ENCODE peak calls at places on chromosomes 11 and 22, in eight cellular contexts. One of them, this sample, is unnamed.

GRCh38 chr11:8017894-8018741 is 31.0 kb downstream of the EIF3F start:
- DNase-seq in cardiac fibroblast: peak
- DNase-seq in neural progenitor cell: peak
- DNase-seq in mucosa of descending colon: no peak
- DNase-seq in AG10803: peak
- DNase-seq in ovary: peak
- DNase-seq in small intestine: no peak
- DNase-seq in tibial nerve: no peak
- DNase-seq in this sample: no peak

GRCh38 chr11:108906329-108906728 is 241.5 kb downstream of the DDX10 start:
- DNase-seq in cardiac fibroblast: peak
- DNase-seq in neural progenitor cell: no peak
- DNase-seq in mucosa of descending colon: no peak
- DNase-seq in AG10803: peak
- DNase-seq in ovary: no peak
- DNase-seq in small intestine: no peak
- DNase-seq in tibial nerve: no peak
- DNase-seq in this sample: no peak

GRCh38 chr11:1760351-1761109 is 3.2 kb downstream of the CTSD start:
- DNase-seq in cardiac fibroblast: peak
- DNase-seq in neural progenitor cell: no peak
- DNase-seq in mucosa of descending colon: peak
- DNase-seq in AG10803: peak
- DNase-seq in ovary: no peak
- DNase-seq in small intestine: peak
- DNase-seq in tibial nerve: peak
- DNase-seq in this sample: peak

GRCh38 chr11:14587203-14587602 is 56.4 kb upstream of the PDE3B start:
- DNase-seq in cardiac fibroblast: no peak
- DNase-seq in neural progenitor cell: no peak
- DNase-seq in mucosa of descending colon: no peak
- DNase-seq in AG10803: no peak
- DNase-seq in ovary: no peak
- DNase-seq in small intestine: peak
- DNase-seq in tibial nerve: no peak
- DNase-seq in this sample: no peak

GRCh38 chr11:78860720-78861422 is 286.2 kb upstream of the NARS2 start:
- DNase-seq in cardiac fibroblast: peak
- DNase-seq in neural progenitor cell: peak
- DNase-seq in mucosa of descending colon: peak
- DNase-seq in AG10803: peak
- DNase-seq in ovary: no peak
- DNase-seq in small intestine: no peak
- DNase-seq in tibial nerve: no peak
- DNase-seq in this sample: no peak

GRCh38 chr22:43110444-43110926 is at the start of gene BIK:
- DNase-seq in cardiac fibroblast: peak
- DNase-seq in neural progenitor cell: peak
- DNase-seq in mucosa of descending colon: peak
- DNase-seq in AG10803: peak
- DNase-seq in ovary: peak
- DNase-seq in small intestine: peak
- DNase-seq in tibial nerve: no peak
- DNase-seq in this sample: no peak

GRCh38 chr11:11618973-11619435 is 2.8 kb downstream of the GALNT18 start:
- DNase-seq in cardiac fibroblast: no peak
- DNase-seq in neural progenitor cell: peak
- DNase-seq in mucosa of descending colon: no peak
- DNase-seq in AG10803: no peak
- DNase-seq in ovary: no peak
- DNase-seq in small intestine: no peak
- DNase-seq in tibial nerve: no peak
- DNase-seq in this sample: no peak

GRCh38 chr11:41675205-41675604 is 215.8 kb upstream of the LRRC4C start:
- DNase-seq in cardiac fibroblast: no peak
- DNase-seq in neural progenitor cell: no peak
- DNase-seq in mucosa of descending colon: no peak
- DNase-seq in AG10803: no peak
- DNase-seq in ovary: no peak
- DNase-seq in small intestine: no peak
- DNase-seq in tibial nerve: no peak
- DNase-seq in this sample: no peak

GRCh38 chr22:24102366-24103200 is 78.7 kb upstream of the SUSD2 start:
- DNase-seq in cardiac fibroblast: no peak
- DNase-seq in neural progenitor cell: no peak
- DNase-seq in mucosa of descending colon: no peak
- DNase-seq in AG10803: no peak
- DNase-seq in ovary: peak
- DNase-seq in small intestine: no peak
- DNase-seq in tibial nerve: no peak
- DNase-seq in this sample: no peak

GRCh38 chr11:126857860-126858808 is 142.4 kb downstream of the KIRREL3 start:
- DNase-seq in cardiac fibroblast: peak
- DNase-seq in neural progenitor cell: no peak
- DNase-seq in mucosa of descending colon: no peak
- DNase-seq in AG10803: peak
- DNase-seq in ovary: no peak
- DNase-seq in small intestine: no peak
- DNase-seq in tibial nerve: no peak
- DNase-seq in this sample: no peak

GRCh38 chr11:46381046-46381835 is at the start of gene MDK:
- DNase-seq in cardiac fibroblast: peak
- DNase-seq in neural progenitor cell: peak
- DNase-seq in mucosa of descending colon: peak
- DNase-seq in AG10803: no peak
- DNase-seq in ovary: peak
- DNase-seq in small intestine: no peak
- DNase-seq in tibial nerve: no peak
- DNase-seq in this sample: no peak

GRCh38 chr22:24230911-24231656 is 13.8 kb downstream of the GGT5 start:
- DNase-seq in cardiac fibroblast: peak
- DNase-seq in neural progenitor cell: peak
- DNase-seq in mucosa of descending colon: peak
- DNase-seq in AG10803: no peak
- DNase-seq in ovary: no peak
- DNase-seq in small intestine: peak
- DNase-seq in tibial nerve: no peak
- DNase-seq in this sample: no peak

GRCh38 chr11:59759900-59760299 is 4.7 kb downstream of the STX3 start:
- DNase-seq in cardiac fibroblast: no peak
- DNase-seq in neural progenitor cell: no peak
- DNase-seq in mucosa of descending colon: no peak
- DNase-seq in AG10803: no peak
- DNase-seq in ovary: no peak
- DNase-seq in small intestine: no peak
- DNase-seq in tibial nerve: no peak
- DNase-seq in this sample: no peak

GRCh38 chr22:17265649-17266248 is 46.5 kb upstream of the ADA2 start:
- DNase-seq in cardiac fibroblast: no peak
- DNase-seq in neural progenitor cell: no peak
- DNase-seq in mucosa of descending colon: peak
- DNase-seq in AG10803: no peak
- DNase-seq in ovary: no peak
- DNase-seq in small intestine: peak
- DNase-seq in tibial nerve: no peak
- DNase-seq in this sample: no peak

GRCh38 chr22:17266261-17266971 is 47.2 kb upstream of the ADA2 start:
- DNase-seq in cardiac fibroblast: no peak
- DNase-seq in neural progenitor cell: peak
- DNase-seq in mucosa of descending colon: peak
- DNase-seq in AG10803: no peak
- DNase-seq in ovary: peak
- DNase-seq in small intestine: peak
- DNase-seq in tibial nerve: no peak
- DNase-seq in this sample: no peak

GRCh38 chr22:17267661-17268330 is 48.6 kb upstream of the ADA2 start:
- DNase-seq in cardiac fibroblast: no peak
- DNase-seq in neural progenitor cell: no peak
- DNase-seq in mucosa of descending colon: no peak
- DNase-seq in AG10803: no peak
- DNase-seq in ovary: no peak
- DNase-seq in small intestine: no peak
- DNase-seq in tibial nerve: no peak
- DNase-seq in this sample: no peak

GRCh38 chr22:17262976-17263375 is 43.7 kb upstream of the ADA2 start:
- DNase-seq in cardiac fibroblast: no peak
- DNase-seq in neural progenitor cell: no peak
- DNase-seq in mucosa of descending colon: no peak
- DNase-seq in AG10803: no peak
- DNase-seq in ovary: no peak
- DNase-seq in small intestine: no peak
- DNase-seq in tibial nerve: no peak
- DNase-seq in this sample: no peak

GRCh38 chr22:17264321-17265052 is 45.3 kb upstream of the ADA2 start:
- DNase-seq in cardiac fibroblast: peak
- DNase-seq in neural progenitor cell: peak
- DNase-seq in mucosa of descending colon: no peak
- DNase-seq in AG10803: peak
- DNase-seq in ovary: peak
- DNase-seq in small intestine: no peak
- DNase-seq in tibial nerve: no peak
- DNase-seq in this sample: no peak
- H3K4me3 ChIP-seq in cardiac fibroblast: no peak
- H3K4me3 ChIP-seq in neural progenitor cell: peak
- H3K4me3 ChIP-seq in mucosa of descending colon: no peak
- H3K4me3 ChIP-seq in AG10803: no peak
- H3K4me3 ChIP-seq in ovary: no peak
- H3K4me3 ChIP-seq in small intestine: no peak
- H3K4me3 ChIP-seq in tibial nerve: no peak
- H3K4me3 ChIP-seq in this sample: no peak

DNA sequence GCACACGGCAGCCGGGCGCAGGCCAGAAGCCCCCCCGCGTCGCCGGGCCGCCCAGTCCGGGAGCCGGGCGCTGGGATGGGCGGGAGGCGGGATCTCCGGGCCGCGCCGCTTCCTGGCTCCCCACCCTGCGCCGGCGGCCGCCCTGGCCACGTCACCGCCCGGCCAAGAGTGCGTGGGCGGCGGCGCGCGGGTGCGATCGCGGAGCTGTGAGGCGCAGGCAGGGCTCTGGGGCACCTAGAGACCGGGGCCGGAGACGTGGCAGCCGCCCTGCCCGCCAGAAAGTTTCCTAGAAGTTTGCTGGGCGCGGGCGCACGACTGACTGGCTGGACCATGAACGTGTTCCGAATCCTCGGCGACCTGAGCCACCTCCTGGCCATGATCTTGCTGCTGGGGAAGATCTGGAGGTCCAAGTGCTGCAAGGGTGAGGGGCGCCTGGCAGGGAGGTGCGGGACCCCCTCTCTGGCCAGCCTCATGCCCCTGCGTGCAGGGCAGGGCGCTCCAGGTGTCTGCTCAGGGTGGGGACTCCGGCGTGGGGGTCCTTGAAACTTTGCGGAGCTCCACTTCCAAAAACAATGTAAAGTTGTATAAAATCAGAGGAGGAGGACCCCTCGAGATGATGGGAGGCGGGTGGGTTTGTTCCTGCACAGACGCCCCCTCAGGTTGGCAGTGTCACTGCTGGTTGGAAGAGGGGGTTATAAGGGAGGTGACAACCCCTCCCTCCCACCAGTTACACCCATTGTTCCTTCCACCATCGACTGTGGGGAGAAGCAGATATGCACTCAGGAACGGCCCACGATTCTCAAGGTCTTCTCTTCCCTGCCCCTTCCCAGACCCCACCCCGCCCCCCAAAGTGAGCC is at the start of gene KDELR3:
- DNase-seq in cardiac fibroblast: peak
- DNase-seq in neural progenitor cell: peak
- DNase-seq in mucosa of descending colon: peak
- DNase-seq in AG10803: peak
- DNase-seq in ovary: peak
- DNase-seq in small intestine: peak
- DNase-seq in tibial nerve: peak
- DNase-seq in this sample: no peak
- H3K4me3 ChIP-seq in cardiac fibroblast: peak
- H3K4me3 ChIP-seq in neural progenitor cell: peak
- H3K4me3 ChIP-seq in mucosa of descending colon: no peak
- H3K4me3 ChIP-seq in AG10803: peak
- H3K4me3 ChIP-seq in ovary: peak
- H3K4me3 ChIP-seq in small intestine: peak
- H3K4me3 ChIP-seq in tibial nerve: peak
- H3K4me3 ChIP-seq in this sample: peak

GRCh38 chr11:119422505-119423416 is at the start of gene THY1:
- DNase-seq in cardiac fibroblast: peak
- DNase-seq in neural progenitor cell: peak
- DNase-seq in mucosa of descending colon: no peak
- DNase-seq in AG10803: peak
- DNase-seq in ovary: no peak
- DNase-seq in small intestine: no peak
- DNase-seq in tibial nerve: no peak
- DNase-seq in this sample: no peak

GRCh38 chr11:119421941-119422504 is 949 bp downstream of the THY1 start:
- DNase-seq in cardiac fibroblast: peak
- DNase-seq in neural progenitor cell: peak
- DNase-seq in mucosa of descending colon: no peak
- DNase-seq in AG10803: peak
- DNase-seq in ovary: no peak
- DNase-seq in small intestine: no peak
- DNase-seq in tibial nerve: no peak
- DNase-seq in this sample: no peak

GRCh38 chr11:119420631-119421030 is 2.3 kb downstream of the THY1 start:
- DNase-seq in cardiac fibroblast: no peak
- DNase-seq in neural progenitor cell: no peak
- DNase-seq in mucosa of descending colon: no peak
- DNase-seq in AG10803: no peak
- DNase-seq in ovary: no peak
- DNase-seq in small intestine: no peak
- DNase-seq in tibial nerve: no peak
- DNase-seq in this sample: no peak

GRCh38 chr11:119419834-119420492 is 3.0 kb downstream of the THY1 start:
- DNase-seq in cardiac fibroblast: no peak
- DNase-seq in neural progenitor cell: no peak
- DNase-seq in mucosa of descending colon: no peak
- DNase-seq in AG10803: no peak
- DNase-seq in ovary: no peak
- DNase-seq in small intestine: no peak
- DNase-seq in tibial nerve: no peak
- DNase-seq in this sample: no peak

GRCh38 chr11:119421351-119421750 is 1.6 kb downstream of the THY1 start:
- DNase-seq in cardiac fibroblast: no peak
- DNase-seq in neural progenitor cell: no peak
- DNase-seq in mucosa of descending colon: no peak
- DNase-seq in AG10803: no peak
- DNase-seq in ovary: no peak
- DNase-seq in small intestine: no peak
- DNase-seq in tibial nerve: no peak
- DNase-seq in this sample: no peak
- H3K4me3 ChIP-seq in cardiac fibroblast: no peak
- H3K4me3 ChIP-seq in neural progenitor cell: peak
- H3K4me3 ChIP-seq in mucosa of descending colon: no peak
- H3K4me3 ChIP-seq in AG10803: peak
- H3K4me3 ChIP-seq in ovary: no peak
- H3K4me3 ChIP-seq in small intestine: no peak
- H3K4me3 ChIP-seq in tibial nerve: peak
- H3K4me3 ChIP-seq in this sample: no peak

DNA sequence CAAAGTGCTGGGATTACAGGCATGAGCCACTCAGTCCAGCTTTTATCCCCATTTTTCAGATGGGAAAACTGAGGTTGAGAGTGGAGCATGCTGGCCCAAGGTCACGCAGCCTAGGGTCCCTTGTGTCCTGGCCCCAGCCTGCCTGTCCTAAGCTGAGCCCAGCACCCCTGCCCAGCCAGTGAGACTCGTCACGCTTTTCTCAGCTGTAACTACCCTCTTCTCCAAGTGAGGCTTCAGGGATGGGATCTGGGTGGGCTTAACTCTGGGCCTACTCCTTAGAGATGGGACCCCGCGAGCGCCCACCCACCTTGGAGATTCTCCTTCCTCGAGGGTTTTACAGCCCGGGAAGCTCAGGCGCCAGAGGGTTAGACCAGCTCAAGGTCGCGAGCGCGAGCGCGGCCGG is 390 bp upstream of the TMEM151A start:
- DNase-seq in cardiac fibroblast: no peak
- DNase-seq in neural progenitor cell: no peak
- DNase-seq in mucosa of descending colon: no peak
- DNase-seq in AG10803: no peak
- DNase-seq in ovary: no peak
- DNase-seq in small intestine: no peak
- DNase-seq in tibial nerve: no peak
- DNase-seq in this sample: no peak
- H3K4me3 ChIP-seq in cardiac fibroblast: no peak
- H3K4me3 ChIP-seq in neural progenitor cell: peak
- H3K4me3 ChIP-seq in mucosa of descending colon: no peak
- H3K4me3 ChIP-seq in AG10803: no peak
- H3K4me3 ChIP-seq in ovary: no peak
- H3K4me3 ChIP-seq in small intestine: no peak
- H3K4me3 ChIP-seq in tibial nerve: no peak
- H3K4me3 ChIP-seq in this sample: peak